ENCODE peak calls at places on chromosomes 7 and 10, in ten cellular contexts. G is esophagus squamous epithelium, Y is epithelial cell of esophagus, V is brain microvascular endothelial cell, U is fibroblast of the aortic adventitia, Q is gastrocnemius medialis, A is spleen, W is left lung, S is kidney epithelial cell, F is uterus. I is an unnamed sample.

GRCh38 chr10:36624551-36625100 is 500.8 kb upstream of the ANKRD30A start:
- DNase-seq in Q (no peak), S (peak), G (no peak), Y (no peak), A (no peak), U (no peak), F (no peak), W (no peak), V (no peak), I (no peak)

GRCh38 chr7:27179030-27179429 is 4.9 kb upstream of the HOXA10 start:
- DNase-seq in Y (no peak), W (peak), V (no peak), A (peak), F (peak), G (no peak), S (no peak), Q (peak), U (no peak), I (no peak)

GRCh38 chr10:131852161-131852822 is 48.5 kb upstream of the PPP2R2D start:
- DNase-seq in V (no peak), W (no peak), G (no peak), A (peak), Q (no peak), S (no peak), F (no peak), U (no peak), Y (no peak), I (no peak)

GRCh38 chr10:49207113-49207512 is 18.9 kb upstream of the TMEM273 start:
- DNase-seq in F (no peak), W (no peak), Q (no peak), G (no peak), V (no peak), Y (no peak), U (no peak), A (no peak), S (no peak), I (no peak)

GRCh38 chr7:22845221-22845844 is 22.7 kb upstream of the TOMM7 start:
- DNase-seq in Y (peak), V (no peak), U (no peak), S (no peak), G (no peak), W (no peak), Q (no peak), A (no peak), F (no peak), I (no peak)

GRCh38 chr7:71497233-71497946 is 365.4 kb downstream of the GALNT17 start:
- DNase-seq in G (no peak), S (no peak), W (no peak), Y (no peak), U (no peak), Q (peak), F (peak), V (no peak), A (peak), I (no peak)

GRCh38 chr7:106867641-106868351 is 2.7 kb downstream of the PIK3CG start:
- DNase-seq in U (no peak), G (no peak), S (no peak), A (peak), F (no peak), Y (no peak), W (no peak), V (no peak), Q (no peak), I (no peak)

GRCh38 chr7:73519867-73520672 is 2.0 kb downstream of the BAZ1B start:
- DNase-seq in Q (no peak), S (no peak), G (no peak), F (no peak), V (no peak), A (peak), U (no peak), Y (no peak), W (peak), I (no peak)

GRCh38 chr10:101987136-101987535 is 68.8 kb downstream of the ARMH3 start:
- DNase-seq in U (no peak), W (no peak), Q (no peak), A (no peak), S (no peak), V (no peak), Y (no peak), G (no peak), F (no peak), I (no peak)

GRCh38 chr7:137903382-137904169 is 56.8 kb upstream of the DGKI start:
- DNase-seq in W (peak), S (no peak), F (peak), Q (peak), V (peak), Y (peak), A (peak), U (peak), G (no peak), I (no peak)

GRCh38 chr7:117138943-117139690 is 183.7 kb downstream of the WNT2 start:
- DNase-seq in A (no peak), Q (no peak), W (no peak), G (no peak), Y (peak), F (no peak), S (no peak), V (no peak), U (no peak), I (no peak)

GRCh38 chr10:124325658-124325965 is 93.1 kb downstream of the OAT start:
- DNase-seq in A (no peak), Y (no peak), G (no peak), S (no peak), W (no peak), V (no peak), F (no peak), Q (no peak), U (no peak), I (no peak)

GRCh38 chr10:121525276-121526039 is 72.8 kb downstream of the FGFR2 start:
- DNase-seq in A (no peak), V (no peak), G (no peak), S (no peak), W (no peak), Y (no peak), F (peak), Q (no peak), U (no peak), I (no peak)

GRCh38 chr7:96861-97260 is 95.5 kb upstream of the FAM20C start:
- DNase-seq in Q (no peak), Y (no peak), U (no peak), V (no peak), G (no peak), W (no peak), F (no peak), S (no peak), A (no peak), I (no peak)

GRCh38 chr10:103715430-103715829 is 139.9 kb downstream of the SH3PXD2A start:
- DNase-seq in U (peak), A (no peak), Y (peak), S (peak), F (no peak), G (no peak), W (no peak), V (peak), Q (no peak), I (no peak)

GRCh38 chr10:46229144-46229563 is 57.6 kb upstream of the ANTXRL start:
- DNase-seq in G (no peak), W (no peak), Y (no peak), V (no peak), S (no peak), F (peak), Q (no peak), A (peak), U (peak), I (no peak)

GRCh38 chr10:103854687-103855423 is 521 bp downstream of the SH3PXD2A start:
- DNase-seq in A (peak), V (no peak), Q (peak), G (no peak), F (peak), W (no peak), U (peak), Y (no peak), S (no peak), I (no peak)

GRCh38 chr7:3065724-3066143 is 22.1 kb upstream of the CARD11 start:
- DNase-seq in U (peak), V (peak), G (no peak), W (no peak), S (no peak), Y (peak), A (peak), F (no peak), Q (no peak), I (no peak)

GRCh38 chr10:4772202-4772570 is 53.8 kb upstream of the AKR1E2 start:
- DNase-seq in A (no peak), G (no peak), U (no peak), V (no peak), Q (no peak), Y (no peak), W (no peak), S (no peak), F (no peak), I (no peak)

GRCh38 chr10:119178371-119179119 is at the start of gene PRDX3:
- DNase-seq in A (peak), S (peak), G (peak), Y (peak), Q (peak), W (peak), F (peak), U (peak), V (peak), I (peak)

GRCh38 chr7:37247881-37248280 is 200.8 kb downstream of the ELMO1 start:
- DNase-seq in W (no peak), S (no peak), Y (peak), U (peak), G (no peak), Q (peak), F (peak), A (no peak), V (peak), I (no peak)

GRCh38 chr7:27808626-27809025 is 68.7 kb downstream of the TAX1BP1 start:
- DNase-seq in F (no peak), V (peak), S (no peak), Y (peak), Q (no peak), W (no peak), G (no peak), A (no peak), U (peak), I (no peak)

GRCh38 chr10:82625497-82626151 is 750.6 kb downstream of the NRG3 start:
- DNase-seq in A (no peak), Q (no peak), S (no peak), V (no peak), U (no peak), W (no peak), F (no peak), G (no peak), Y (no peak), I (no peak)

GRCh38 chr7:89133357-89133756 is 337.8 kb upstream of the TEX47 start:
- DNase-seq in A (no peak), W (no peak), F (no peak), S (no peak), V (no peak), U (no peak), G (no peak), Q (no peak), Y (no peak), I (no peak)

GRCh38 chr7:105768117-105768516 is 108.3 kb downstream of the ATXN7L1 start:
- DNase-seq in V (no peak), U (no peak), S (no peak), Y (no peak), G (no peak), W (no peak), Q (no peak), F (no peak), A (no peak), I (no peak)

GRCh38 chr7:93226310-93226709 is at the start of gene HEPACAM2:
- DNase-seq in U (no peak), G (no peak), V (no peak), W (no peak), Y (no peak), S (no peak), F (no peak), A (no peak), Q (no peak), I (no peak)

GRCh38 chr10:80772596-80772995 is 234.9 kb downstream of the SH2D4B start:
- DNase-seq in U (no peak), W (no peak), V (no peak), Q (no peak), F (no peak), A (no peak), S (no peak), G (no peak), Y (no peak), I (no peak)

GRCh38 chr7:142587578-142588191 is 161.6 kb upstream of the PRSS1 start:
- DNase-seq in U (peak), W (no peak), Q (peak), S (no peak), Y (peak), F (no peak), A (no peak), V (peak), G (no peak), I (peak)

GRCh38 chr7:31924228-31924627 is 146.0 kb downstream of the PDE1C start:
- DNase-seq in V (no peak), A (no peak), Y (no peak), G (no peak), W (no peak), Q (no peak), S (no peak), F (no peak), U (no peak), I (no peak)

GRCh38 chr7:69162931-69163330 is 435.3 kb upstream of the AUTS2 start:
- DNase-seq in V (no peak), S (no peak), G (no peak), F (no peak), Y (no peak), W (no peak), Q (no peak), A (no peak), U (peak), I (no peak)

GRCh38 chr10:132937861-132938260 is 4.5 kb downstream of the CFAP46 start:
- DNase-seq in V (no peak), A (peak), Y (no peak), Q (no peak), W (no peak), U (no peak), G (no peak), S (no peak), F (no peak), I (no peak)

GRCh38 chr10:45135836-45136235 is 135.1 kb downstream of the ZNF22 start:
- DNase-seq in F (no peak), G (no peak), W (no peak), A (no peak), U (no peak), V (no peak), Q (no peak), Y (no peak), S (no peak), I (no peak)

GRCh38 chr10:32167450-32167849 is 111.2 kb upstream of the KIF5B start:
- DNase-seq in F (no peak), V (no peak), S (no peak), U (no peak), W (no peak), Q (no peak), Y (no peak), G (no peak), A (no peak), I (no peak)

GRCh38 chr7:77450054-77450453 is 33.9 kb upstream of the GSAP start:
- DNase-seq in A (no peak), Y (no peak), U (peak), V (no peak), G (no peak), Q (no peak), F (no peak), S (no peak), W (no peak), I (no peak)

GRCh38 chr7:50734246-50734645 is 48.5 kb downstream of the GRB10 start:
- DNase-seq in V (no peak), F (no peak), U (no peak), S (no peak), G (no peak), Y (no peak), Q (no peak), A (no peak), W (no peak), I (no peak)

GRCh38 chr10:117972168-117972822 is 74.4 kb downstream of the RAB11FIP2 start:
- DNase-seq in F (no peak), S (no peak), Q (no peak), G (no peak), A (no peak), Y (no peak), U (no peak), W (no peak), V (no peak), I (no peak)

GRCh38 chr7:131196808-131197207 is 130.9 kb upstream of the MKLN1 start:
- DNase-seq in W (no peak), A (no peak), Y (peak), S (no peak), F (no peak), V (peak), G (no peak), Q (no peak), U (peak), I (no peak)

GRCh38 chr10:73965890-73966768 is 31.8 kb upstream of the VCL start:
- DNase-seq in A (no peak), U (peak), V (peak), Y (peak), F (peak), G (no peak), W (peak), S (peak), Q (peak), I (peak)
- H3K4me3 ChIP-seq in A (peak), U (no peak), V (no peak), Y (no peak), F (no peak), G (peak), W (no peak), S (no peak), Q (no peak), I (peak)

DNA sequence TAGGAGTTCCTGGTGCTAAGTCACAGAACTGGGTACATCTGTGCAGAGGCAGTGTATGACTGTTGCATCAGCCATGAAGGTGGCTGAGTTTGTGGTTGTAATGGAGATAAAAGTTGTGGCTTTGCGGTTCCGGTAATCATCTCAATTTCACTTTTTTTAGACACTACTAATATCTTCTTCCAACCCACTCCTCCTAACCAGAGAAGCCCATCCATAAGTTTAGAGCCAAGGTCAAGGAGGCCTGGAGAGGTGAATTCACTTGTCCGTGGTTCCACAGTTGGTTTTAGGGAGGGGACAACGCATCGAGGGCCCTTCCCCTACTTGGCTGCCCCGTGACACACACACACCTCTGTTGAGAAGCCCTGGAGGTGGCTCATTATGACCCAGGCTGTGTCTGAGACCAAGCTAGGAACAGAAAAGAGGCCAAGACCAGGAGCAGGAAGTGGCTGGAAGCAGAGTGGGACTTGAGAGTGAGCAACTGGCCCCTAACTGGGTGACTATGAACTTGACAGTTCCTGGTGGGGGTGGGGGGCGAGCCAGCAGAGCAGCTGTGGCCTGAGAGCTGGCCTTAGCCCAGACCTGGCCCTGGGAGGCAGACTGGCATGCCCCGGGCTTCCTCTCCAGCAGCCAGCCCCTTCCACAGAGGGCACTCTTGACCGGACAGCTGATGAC is 66.8 kb upstream of the COL13A1 start:
- DNase-seq in Q (peak), S (no peak), A (no peak), G (no peak), W (no peak), V (no peak), F (no peak), U (no peak), Y (no peak), I (no peak)
- TF ChIP-seq CTCF in Q (no peak), S (no peak), A (no peak), G (no peak), W (no peak), V (no peak), F (no peak), U (no peak), Y (no peak), I (no peak)

GRCh38 chr7:55022618-55022985 is 3.8 kb downstream of the EGFR start:
- DNase-seq in Y (no peak), V (no peak), A (no peak), Q (no peak), U (peak), W (no peak), S (no peak), F (no peak), G (no peak), I (no peak)
- H3K4me3 ChIP-seq in Y (peak), V (no peak), A (no peak), Q (peak), U (peak), W (peak), S (no peak), F (no peak), G (peak), I (no peak)

GRCh38 chr7:64794171-64794844 is at the start of gene ZNF138:
- DNase-seq in F (peak), Y (peak), U (peak), Q (peak), A (peak), V (peak), S (peak), W (peak), G (peak), I (peak)
- TF ChIP-seq CTCF in F (no peak), Y (no peak), U (no peak), Q (peak), A (no peak), V (peak), S (no peak), W (no peak), G (no peak), I (peak)

DNA sequence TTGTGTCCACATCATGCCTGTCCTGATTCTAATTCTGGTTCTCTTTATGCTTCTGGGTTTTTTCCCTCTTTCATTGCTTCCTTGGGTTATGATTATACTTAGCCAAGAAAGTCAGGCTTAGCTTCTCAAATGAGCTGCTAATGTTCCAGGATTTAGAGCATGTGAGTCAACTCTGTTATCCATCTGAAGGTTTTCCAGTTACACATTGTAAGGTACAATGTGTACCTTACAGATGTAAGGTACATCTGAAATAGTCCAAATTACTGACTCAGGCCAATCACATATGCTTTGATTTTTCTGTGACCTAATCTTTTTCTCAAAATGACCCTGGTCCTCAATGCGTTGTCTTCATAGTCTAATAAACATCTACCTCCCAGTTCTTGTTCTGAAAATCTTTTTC is 13.3 kb upstream of the MIOS start:
- DNase-seq in W (no peak), U (no peak), Y (no peak), A (no peak), F (no peak), Q (no peak), G (no peak), V (no peak), S (no peak), I (no peak)
- H3K4me3 ChIP-seq in W (no peak), U (no peak), Y (no peak), A (no peak), F (no peak), Q (no peak), G (no peak), V (no peak), S (no peak), I (no peak)

DNA sequence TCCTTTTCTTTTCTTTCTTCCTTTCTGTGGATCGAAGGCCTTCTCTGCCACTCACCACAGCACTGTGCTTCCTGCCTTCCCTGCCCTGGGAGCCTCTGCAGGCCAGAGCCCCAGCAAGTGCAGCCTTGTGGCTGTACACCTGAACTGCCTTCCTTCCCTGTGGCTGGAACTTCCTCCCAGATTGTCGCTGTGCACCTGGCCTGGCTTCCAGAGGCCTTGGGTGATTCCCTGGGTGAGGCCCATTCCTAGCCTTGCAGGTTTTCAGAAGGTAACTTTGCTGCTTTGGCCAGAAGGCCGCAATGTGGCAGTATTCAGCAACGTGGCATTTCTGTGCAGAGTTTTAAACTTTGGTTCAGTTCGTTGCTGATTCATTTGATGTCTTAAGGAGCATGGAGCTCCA is 50.1 kb upstream of the RASGEF1A start:
- DNase-seq in A (peak), G (no peak), F (no peak), U (no peak), S (no peak), V (no peak), W (no peak), Y (no peak), Q (no peak), I (no peak)
- TF ChIP-seq CTCF in A (no peak), G (no peak), F (no peak), U (no peak), S (no peak), V (no peak), W (no peak), Y (no peak), Q (no peak), I (no peak)

GRCh38 chr7:30159153-30159552 is 24.4 kb downstream of the MTURN start:
- DNase-seq in U (no peak), S (no peak), Q (no peak), G (no peak), W (no peak), V (no peak), Y (peak), F (no peak), A (no peak), I (no peak)

GRCh38 chr7:30159698-30160143 is 24.9 kb downstream of the MTURN start:
- DNase-seq in Y (peak), S (no peak), U (no peak), Q (no peak), W (peak), G (no peak), V (peak), A (peak), F (no peak), I (no peak)

GRCh38 chr7:30154111-30154587 is 19.4 kb downstream of the MTURN start:
- DNase-seq in Y (no peak), S (no peak), V (no peak), Q (no peak), G (no peak), W (no peak), A (no peak), F (no peak), U (no peak), I (no peak)

GRCh38 chr7:30155481-30155880 is 20.7 kb downstream of the MTURN start:
- DNase-seq in G (no peak), W (no peak), V (no peak), A (no peak), Q (no peak), F (no peak), Y (no peak), U (no peak), S (no peak), I (no peak)

GRCh38 chr7:30157217-30157616 is 22.4 kb downstream of the MTURN start:
- DNase-seq in A (no peak), V (no peak), G (no peak), Q (no peak), U (no peak), F (no peak), S (no peak), Y (no peak), W (no peak), I (no peak)
- H3K4me3 ChIP-seq in A (no peak), V (no peak), G (no peak), Q (no peak), U (no peak), F (no peak), S (no peak), Y (no peak), W (no peak), I (no peak)

I was measured in retinal pigment epithelial cell.